ENCODE peak calls at places on chromosome 3, in six cellular contexts. V is sigmoid colon; A is psoas muscle; C is CD8-positive, alpha-beta T cell; D is activated CD8-positive, alpha-beta T cell treated with anti-CD3 and anti-CD28 coated beads for 36 hours; S is lower leg skin. J is an unnamed sample.

GRCh38 chr3:115285001-115285400 is 137.9 kb upstream of the ZBTB20 start:
- DNase-seq in V (no peak), A (no peak), C (no peak), D (no peak), S (no peak), J (no peak)

GRCh38 chr3:171049831-171050444 is 23.4 kb upstream of the SLC2A2 start:
- DNase-seq in V (no peak), A (peak; percentile 30), C (peak; percentile 31), D (peak; percentile 67), S (no peak), J (peak; percentile 54)

GRCh38 chr3:51642462-51642861 is 28.6 kb upstream of the TEX264 start:
- DNase-seq in V (no peak), A (no peak), C (no peak), D (no peak), S (no peak), J (no peak)

GRCh38 chr3:170500462-170500861 is 81.8 kb downstream of the CLDN11 start:
- DNase-seq in V (no peak), A (no peak), C (no peak), D (no peak), S (no peak), J (no peak)

GRCh38 chr3:186044973-186045372 is 63.9 kb downstream of the ETV5 start:
- DNase-seq in V (no peak), A (no peak), C (no peak), D (no peak), S (no peak), J (no peak)

GRCh38 chr3:162143181-162143580 is 646.6 kb downstream of the OTOL1 start:
- DNase-seq in V (no peak), A (no peak), C (no peak), D (no peak), S (no peak), J (no peak)

GRCh38 chr3:135197856-135198255 is 402.8 kb downstream of the EPHB1 start:
- DNase-seq in V (no peak), A (no peak), C (no peak), D (no peak), S (no peak), J (no peak)

GRCh38 chr3:13879102-13879945 is 547 bp downstream of the WNT7A start:
- DNase-seq in V (no peak), A (no peak), C (peak; percentile 33), D (peak; percentile 26), S (no peak), J (no peak)

GRCh38 chr3:73558399-73559075 is 66.2 kb downstream of the PDZRN3 start:
- DNase-seq in V (no peak), A (no peak), C (no peak), D (no peak), S (no peak), J (no peak)

GRCh38 chr3:123750659-123751420 is 133.3 kb downstream of the MYLK start:
- DNase-seq in V (no peak), A (no peak), C (no peak), D (no peak), S (no peak), J (no peak)

GRCh38 chr3:178455264-178455663 is 81.0 kb upstream of the KCNMB2 start:
- DNase-seq in V (no peak), A (no peak), C (no peak), D (no peak), S (no peak), J (no peak)

GRCh38 chr3:11850003-11850402 is 3.3 kb upstream of the TAMM41 start:
- DNase-seq in V (no peak), A (no peak), C (no peak), D (no peak), S (no peak), J (no peak)

GRCh38 chr3:25009665-25010064 is 418.4 kb upstream of the RARB start:
- DNase-seq in V (no peak), A (no peak), C (no peak), D (no peak), S (no peak), J (no peak)

GRCh38 chr3:120762575-120762974 is 20.0 kb downstream of the GTF2E1 start:
- DNase-seq in V (no peak), A (no peak), C (no peak), D (no peak), S (no peak), J (no peak)

GRCh38 chr3:120147072-120147871 is 53.0 kb upstream of the GSK3B start:
- DNase-seq in V (no peak), A (no peak), C (peak; percentile 51), D (peak; percentile 67), S (peak; percentile 46), J (peak; percentile 27)

GRCh38 chr3:132203889-132204596 is 113.2 kb upstream of the ACP3 start:
- DNase-seq in V (no peak), A (no peak), C (no peak), D (no peak), S (no peak), J (no peak)

GRCh38 chr3:108241146-108241545 is 18.9 kb upstream of the IFT57 start:
- DNase-seq in V (no peak), A (no peak), C (no peak), D (no peak), S (no peak), J (no peak)

GRCh38 chr3:48137425-48137999 is 50.7 kb downstream of the CDC25A start:
- DNase-seq in V (no peak), A (no peak), C (no peak), D (no peak), S (no peak), J (no peak)

GRCh38 chr3:57597973-57598351 is 818 bp upstream of the ARF4 start:
- DNase-seq in V (no peak), A (no peak), C (no peak), D (no peak), S (no peak), J (no peak)

GRCh38 chr3:146250449-146251382 is at the start of gene PLSCR4:
- DNase-seq in V (peak; percentile 88), A (peak; percentile 84), C (no peak), D (peak; percentile 16), S (peak; percentile 43), J (peak; percentile 32)

GRCh38 chr3:149340310-149340933 is 7.0 kb upstream of the TM4SF18 start:
- DNase-seq in V (no peak), A (no peak), C (no peak), D (no peak), S (no peak), J (no peak)

GRCh38 chr3:151318946-151319345 is 2.3 kb upstream of the GPR87 start:
- DNase-seq in V (no peak), A (no peak), C (no peak), D (no peak), S (no peak), J (no peak)

GRCh38 chr3:56369914-56370313 is 98.4 kb downstream of the ERC2 start:
- DNase-seq in V (no peak), A (no peak), C (no peak), D (no peak), S (no peak), J (no peak)

GRCh38 chr3:11095932-11096265 is 58.4 kb upstream of the HRH1 start:
- DNase-seq in V (no peak), A (no peak), C (no peak), D (peak; percentile 2), S (no peak), J (no peak)

GRCh38 chr3:101854608-101855304 is 5.4 kb downstream of the NFKBIZ start:
- DNase-seq in V (no peak), A (no peak), C (no peak), D (no peak), S (no peak), J (no peak)

GRCh38 chr3:62562596-62562995 is 189.2 kb upstream of the FEZF2 start:
- DNase-seq in V (no peak), A (no peak), C (no peak), D (no peak), S (no peak), J (no peak)

GRCh38 chr3:110526732-110527727 is 544.6 kb upstream of the NECTIN3 start:
- DNase-seq in V (no peak), A (no peak), C (no peak), D (no peak), S (no peak), J (no peak)

GRCh38 chr3:102200126-102200525 is 234.7 kb upstream of the ZPLD1 start:
- DNase-seq in V (no peak), A (no peak), C (no peak), D (no peak), S (no peak), J (no peak)

GRCh38 chr3:71339049-71339448 is 244.5 kb downstream of the FOXP1 start:
- DNase-seq in V (no peak), A (no peak), C (no peak), D (no peak), S (no peak), J (no peak)

GRCh38 chr3:79724206-79724605 is 43.6 kb downstream of the ROBO1 start:
- DNase-seq in V (no peak), A (no peak), C (no peak), D (no peak), S (no peak), J (no peak)
- TF ChIP-seq CTCF in V (no peak), A (no peak), C (no peak), D (no peak), S (no peak), J (no peak)

DNA sequence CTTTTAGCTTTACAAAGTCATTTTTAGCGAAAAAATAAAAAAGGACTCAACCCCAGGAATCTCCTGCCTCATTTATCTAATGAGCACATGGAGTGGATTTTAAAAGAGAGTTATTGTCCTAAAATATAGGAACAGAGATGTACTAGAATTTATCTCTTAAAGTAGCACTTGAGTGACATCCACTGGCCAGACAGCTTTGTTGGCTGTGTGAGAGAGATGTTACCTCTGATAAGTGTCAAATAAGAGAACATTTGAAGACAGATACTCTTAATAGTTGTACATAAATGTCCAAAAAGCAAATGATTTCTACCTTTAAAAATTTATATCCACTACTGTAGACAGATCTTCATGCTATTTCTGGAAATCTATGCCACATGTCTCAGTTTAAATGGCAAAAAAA is 12.3 kb upstream of the MFSD1 start:
- DNase-seq in V (no peak), A (no peak), C (no peak), D (no peak), S (no peak), J (no peak)
- TF ChIP-seq CTCF in V (no peak), A (peak; percentile 43), C (no peak), D (no peak), S (no peak), J (peak; percentile 54)

GRCh38 chr3:156140196-156140595 is 19.8 kb downstream of the KCNAB1 start:
- DNase-seq in V (no peak), A (no peak), C (no peak), D (no peak), S (no peak), J (no peak)

GRCh38 chr3:156131241-156131640 is 10.9 kb downstream of the KCNAB1 start:
- DNase-seq in V (no peak), A (no peak), C (no peak), D (no peak), S (no peak), J (no peak)

GRCh38 chr3:156132313-156132712 is 11.9 kb downstream of the KCNAB1 start:
- DNase-seq in V (no peak), A (no peak), C (no peak), D (no peak), S (no peak), J (no peak)

GRCh38 chr3:156131799-156132198 is 11.4 kb downstream of the KCNAB1 start:
- DNase-seq in V (no peak), A (no peak), C (no peak), D (no peak), S (no peak), J (no peak)

GRCh38 chr3:156135921-156136655 is 15.7 kb downstream of the KCNAB1 start:
- DNase-seq in V (no peak), A (no peak), C (no peak), D (peak; percentile 26), S (no peak), J (no peak)
- TF ChIP-seq CTCF in V (no peak), A (no peak), C (no peak), D (peak; percentile 35), S (no peak), J (peak; percentile 18)

GRCh38 chr3:183591881-183592521 is 36.5 kb upstream of the KLHL6 start:
- DNase-seq in V (no peak), A (no peak), C (no peak), D (no peak), S (no peak), J (peak; percentile 69)
- TF ChIP-seq CTCF in V (no peak), A (peak; percentile 6), C (no peak), D (peak; percentile 26), S (no peak), J (peak; percentile 24)

J was measured in GM10248.